ENCODE peak calls at places on chromosomes 6 and 20, in four cellular contexts. Y is H1, W is thyroid gland, K is stomach. U is an unnamed sample.

GRCh38 chr6:39335780-39336541 is 13.5 kb upstream of the KCNK16 start:
- DNase-seq in W (no peak), K (no peak), Y (no peak), U (peak; percentile 46)

GRCh38 chr6:125097186-125097585 is 56.4 kb upstream of the TPD52L1 start:
- DNase-seq in W (no peak), Y (no peak), K (no peak), U (no peak)

GRCh38 chr20:37526238-37526838 is 1.3 kb downstream of the BLCAP start:
- DNase-seq in Y (no peak), W (peak; percentile 37), K (no peak), U (no peak)

GRCh38 chr6:14286634-14287428 is 169.3 kb downstream of the CD83 start:
- DNase-seq in W (no peak), Y (no peak), K (no peak), U (no peak)

GRCh38 chr6:45163952-45164766 is 164.0 kb upstream of the RUNX2 start:
- DNase-seq in W (no peak), Y (no peak), K (no peak), U (no peak)

GRCh38 chr6:41222045-41222444 is 6.1 kb upstream of the TREML4 start:
- DNase-seq in W (no peak), Y (no peak), K (no peak), U (no peak)

GRCh38 chr6:134464690-134465411 is 146.9 kb upstream of the SGK1 start:
- DNase-seq in K (no peak), W (no peak), Y (no peak), U (no peak)

GRCh38 chr20:56689318-56689717 is 60.2 kb downstream of the TFAP2C start:
- DNase-seq in W (no peak), Y (no peak), K (no peak), U (no peak)

GRCh38 chr6:161080263-161080970 is 88.8 kb downstream of the MAP3K4 start:
- DNase-seq in K (no peak), W (no peak), Y (no peak), U (no peak)

GRCh38 chr20:826695-827323 is 6.7 kb upstream of the FAM110A start:
- DNase-seq in K (peak; percentile 17), Y (no peak), W (no peak), U (no peak)

GRCh38 chr6:131858765-131859490 is 51.1 kb downstream of the ENPP1 start:
- DNase-seq in W (no peak), Y (no peak), K (no peak), U (no peak)

GRCh38 chr20:54323227-54323734 is 115.4 kb downstream of the PFDN4 start:
- DNase-seq in Y (no peak), W (no peak), K (no peak), U (no peak)

GRCh38 chr6:54361734-54362133 is 53.5 kb downstream of the TINAG start:
- DNase-seq in K (no peak), Y (no peak), W (no peak), U (no peak)

GRCh38 chr6:54361188-54361587 is 52.9 kb downstream of the TINAG start:
- DNase-seq in K (no peak), Y (no peak), W (no peak), U (no peak)

DNA sequence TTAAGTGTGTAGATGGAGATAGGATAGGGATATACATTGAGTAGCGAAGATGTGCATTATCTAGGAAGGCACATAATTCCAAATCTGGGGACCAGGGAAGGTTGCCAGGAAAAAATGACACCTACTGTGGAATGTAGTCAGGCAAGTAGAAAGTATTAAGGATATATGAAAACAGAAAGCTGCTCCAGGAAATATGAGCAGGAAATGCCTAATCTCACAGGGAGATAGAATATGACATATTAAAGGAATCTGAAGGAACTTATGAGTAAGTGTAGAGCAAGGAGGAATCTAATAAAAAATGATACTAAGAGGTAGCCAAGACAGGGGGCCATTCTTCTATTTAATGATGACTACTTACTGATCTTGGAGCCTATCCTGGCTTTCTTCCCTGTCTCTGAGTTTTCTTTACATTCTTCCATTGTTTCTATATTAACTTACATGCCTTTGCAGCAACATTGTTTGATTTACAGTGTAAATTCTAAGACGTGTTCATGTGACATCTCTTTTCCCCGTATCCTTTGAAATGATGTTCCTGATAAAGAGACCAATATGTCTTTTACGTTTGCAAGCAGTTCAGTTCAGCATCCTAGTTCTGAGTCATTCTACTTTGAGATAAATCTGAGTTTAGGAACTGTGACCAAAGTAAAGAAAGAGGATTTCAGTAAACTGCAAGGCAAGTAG is 58.5 kb downstream of the TINAG start:
- DNase-seq in Y (no peak), K (no peak), W (no peak), U (no peak)
- TF ChIP-seq POLR2A in Y (no peak), K (no peak), W (no peak), U (no peak)

GRCh38 chr20:62970307-62971210 is 18.1 kb downstream of the SLC17A9 start:
- DNase-seq in K (no peak), Y (no peak), W (no peak), U (no peak)
- H3K27me3 ChIP-seq in K (peaks cover 13% of the 10 kb centered on the region), Y (peaks cover 19% of the 10 kb centered on the region), W (peaks cover 13% of the 10 kb centered on the region), U (peaks cover 30% of the 10 kb centered on the region)

DNA sequence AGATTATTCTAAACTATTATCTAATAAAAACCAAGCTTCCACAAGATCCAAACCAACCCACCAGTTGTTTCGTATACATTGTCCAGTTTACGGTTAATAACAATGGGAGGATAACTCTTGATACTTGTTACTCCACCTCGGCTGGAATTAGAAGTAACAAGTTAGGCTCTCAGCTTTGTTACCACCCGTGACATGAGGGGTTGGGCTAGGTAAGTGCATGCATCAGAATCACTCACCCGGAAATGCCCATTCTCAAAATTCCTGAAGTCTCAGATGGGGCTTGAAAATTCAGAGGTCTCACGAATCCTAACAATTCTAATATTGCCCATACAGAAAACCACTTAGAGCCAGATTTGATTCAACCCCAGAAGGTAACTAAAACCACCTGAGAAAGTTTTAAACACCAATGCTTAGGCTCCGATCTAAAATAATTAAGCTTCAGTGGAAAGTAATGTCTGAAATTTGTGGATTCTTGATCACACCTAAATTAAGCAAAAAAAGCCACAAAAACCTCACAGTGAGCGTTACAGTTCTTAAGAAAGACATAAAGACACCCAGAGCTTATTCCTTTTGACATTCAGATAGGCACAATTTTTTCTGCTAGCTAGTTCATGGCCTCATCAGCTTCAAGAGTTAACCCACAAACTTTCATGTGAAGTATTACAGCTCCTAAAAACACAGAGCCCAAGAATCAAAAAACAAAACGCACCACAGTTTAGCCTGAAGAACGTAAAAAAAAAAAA is 27.1 kb upstream of the SERPINB1 start:
- DNase-seq in Y (no peak), W (peak; percentile 73), K (no peak), U (no peak)
- TF ChIP-seq CTCF in Y (no peak), W (no peak), K (no peak), U (no peak)

GRCh38 chr6:31664790-31665500 is at the start of gene GPANK1:
- DNase-seq in W (peak; percentile 93), Y (peak; percentile 65), K (peak; percentile 94), U (peak; percentile 91)
- TF ChIP-seq POLR2A in W (no peak), Y (no peak), K (no peak), U (no peak)

GRCh38 chr6:95117236-95117635 is 460.1 kb upstream of the MANEA start:
- DNase-seq in W (no peak), Y (no peak), K (no peak), U (no peak)

GRCh38 chr6:95120984-95121383 is 456.4 kb upstream of the MANEA start:
- DNase-seq in W (no peak), Y (no peak), K (no peak), U (no peak)

DNA sequence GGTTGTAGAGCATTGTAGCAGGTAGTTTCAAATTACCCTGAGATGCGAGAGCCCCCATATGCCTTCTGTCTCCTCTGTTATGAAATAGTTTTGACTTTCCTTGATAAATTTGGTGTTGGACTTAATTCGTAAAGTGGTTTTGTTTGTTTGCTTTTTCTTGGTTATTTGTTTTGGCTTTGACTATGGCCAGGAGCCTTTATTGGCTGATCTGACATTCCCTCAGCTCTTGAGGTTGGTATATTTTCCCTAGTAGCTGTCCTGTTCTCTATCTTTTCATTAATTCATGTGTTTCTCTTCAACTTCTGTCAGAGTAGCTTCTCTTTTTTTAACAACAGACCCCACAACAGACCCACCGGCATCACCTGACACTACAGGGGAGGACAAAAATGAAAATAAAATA is 457.4 kb upstream of the MANEA start:
- DNase-seq in W (no peak), K (no peak), Y (no peak), U (no peak)
- H3K27me3 ChIP-seq in W (no peaks in the 10 kb centered on the region), K (no peaks in the 10 kb centered on the region), Y (no peaks in the 10 kb centered on the region), U (no peaks in the 10 kb centered on the region)

GRCh38 chr6:1858865-1859264 is 249.2 kb downstream of the FOXC1 start:
- DNase-seq in K (no peak), W (no peak), Y (no peak), U (no peak)

GRCh38 chr6:1855890-1856289 is 246.2 kb downstream of the FOXC1 start:
- DNase-seq in Y (no peak), W (no peak), K (no peak), U (no peak)

GRCh38 chr6:1858191-1858590 is 248.5 kb downstream of the FOXC1 start:
- DNase-seq in K (no peak), W (no peak), Y (no peak), U (no peak)

GRCh38 chr6:1854296-1854695 is 244.6 kb downstream of the FOXC1 start:
- DNase-seq in K (no peak), Y (no peak), W (no peak), U (no peak)

DNA sequence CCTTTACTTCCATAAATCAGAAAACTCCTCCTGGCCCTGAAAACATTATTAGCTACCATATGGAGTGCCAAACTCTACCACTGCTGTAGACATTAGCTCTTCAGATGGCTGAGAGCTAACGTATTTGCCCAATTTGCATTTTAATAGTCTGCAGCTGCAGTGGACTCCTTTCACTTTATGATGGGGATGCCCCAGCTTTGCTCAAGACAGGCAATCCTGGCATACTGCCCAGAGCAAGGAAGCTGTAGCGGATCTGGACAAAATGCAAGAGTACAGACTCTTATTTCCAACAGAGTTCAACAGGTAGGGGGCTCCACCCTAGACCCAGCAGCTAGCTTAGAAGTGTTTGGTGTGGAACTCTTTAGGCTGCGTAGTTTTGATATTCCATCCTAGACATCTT is 246.7 kb downstream of the FOXC1 start:
- DNase-seq in W (peak; percentile 16), Y (no peak), K (no peak), U (no peak)
- TF ChIP-seq CTCF in W (no peak), Y (no peak), K (no peak), U (no peak)

GRCh38 chr6:27829453-27830211 is 82.6 kb downstream of the OR2B2 start:
- DNase-seq in W (no peak), K (no peak), Y (no peak), U (no peak)
- TF ChIP-seq POLR2A in W (no peak), K (no peak), Y (peak; percentile 23), U (no peak)

DNA sequence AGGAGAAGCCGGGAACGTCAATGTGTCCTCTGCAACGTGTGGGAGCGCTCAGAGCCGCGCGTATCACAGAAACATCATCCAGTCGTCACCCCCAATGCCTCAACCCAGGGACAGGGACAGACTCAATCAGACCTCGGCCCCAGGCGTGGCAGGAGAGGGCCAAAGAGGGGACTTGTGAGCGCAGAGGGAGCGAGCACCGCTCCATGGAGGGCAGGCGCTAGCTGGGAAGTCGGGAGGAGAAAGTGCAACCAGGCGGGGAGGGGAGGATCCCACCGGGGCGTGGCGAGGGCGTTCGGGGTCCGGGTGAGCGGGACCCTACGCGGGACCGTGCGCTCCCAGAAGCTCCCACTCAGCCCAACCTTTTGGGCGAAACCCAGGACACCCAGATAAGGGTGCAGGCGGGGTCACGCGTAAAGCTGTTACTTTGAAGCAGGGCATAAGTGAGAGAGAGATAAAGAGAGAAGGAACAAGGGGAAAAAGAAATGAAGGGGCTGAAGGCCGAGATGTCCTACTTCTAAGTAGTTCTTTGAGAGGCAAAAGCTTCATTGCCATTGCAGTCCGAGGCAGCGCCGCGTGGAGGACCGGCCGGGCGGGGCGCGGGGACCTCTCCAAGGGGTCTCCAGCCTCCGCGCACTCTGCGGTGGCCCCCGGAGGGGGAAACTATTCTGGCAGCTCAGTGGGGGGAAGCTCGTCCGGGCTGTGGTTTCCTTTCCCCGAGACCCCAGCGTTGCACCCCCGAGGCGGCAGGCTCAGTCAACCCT is 862 bp upstream of the SOBP start:
- DNase-seq in K (no peak), W (peak; percentile 48), Y (no peak), U (peak; percentile 81)
- H3K27me3 ChIP-seq in K (no peaks in the 10 kb centered on the region), W (no peaks in the 10 kb centered on the region), Y (peaks cover 43% of the 10 kb centered on the region), U (no peaks in the 10 kb centered on the region)